ENCODE peak calls at places on chromosomes 16 and 17, in seven cellular contexts. One of them, this sample, is unnamed.

GRCh38 chr16:67917852-67918236 is 13.8 kb downstream of the CTRL start:
- DNase-seq in OCI-LY7: no peak
- DNase-seq in GM23338: no peak
- DNase-seq in HCT116: peak; percentile 45
- DNase-seq in PC-3: peak; percentile 87
- DNase-seq in MM.1S: no peak
- DNase-seq in SK-N-SH: no peak
- DNase-seq in this sample: no peak

GRCh38 chr17:32566303-32566702 is 79.5 kb downstream of the CDK5R1 start:
- DNase-seq in OCI-LY7: no peak
- DNase-seq in GM23338: no peak
- DNase-seq in HCT116: no peak
- DNase-seq in PC-3: no peak
- DNase-seq in MM.1S: no peak
- DNase-seq in SK-N-SH: no peak
- DNase-seq in this sample: no peak

GRCh38 chr16:19153876-19154275 is 14.2 kb upstream of the SYT17 start:
- DNase-seq in OCI-LY7: peak; percentile 54
- DNase-seq in GM23338: peak; percentile 52
- DNase-seq in HCT116: peak; percentile 77
- DNase-seq in PC-3: peak; percentile 62
- DNase-seq in MM.1S: peak; percentile 41
- DNase-seq in SK-N-SH: peak; percentile 33
- DNase-seq in this sample: no peak

GRCh38 chr17:55632893-55633292 is 89.8 kb downstream of the TMEM100 start:
- DNase-seq in OCI-LY7: no peak
- DNase-seq in GM23338: no peak
- DNase-seq in HCT116: no peak
- DNase-seq in PC-3: no peak
- DNase-seq in MM.1S: no peak
- DNase-seq in SK-N-SH: no peak
- DNase-seq in this sample: no peak

GRCh38 chr17:18291718-18292540 is 22.9 kb downstream of the TOP3A start:
- DNase-seq in OCI-LY7: no peak
- DNase-seq in GM23338: no peak
- DNase-seq in HCT116: no peak
- DNase-seq in PC-3: no peak
- DNase-seq in MM.1S: no peak
- DNase-seq in SK-N-SH: no peak
- DNase-seq in this sample: no peak

GRCh38 chr16:73171380-73171779 is 123.5 kb upstream of the ZFHX3 start:
- DNase-seq in OCI-LY7: no peak
- DNase-seq in GM23338: no peak
- DNase-seq in HCT116: no peak
- DNase-seq in PC-3: no peak
- DNase-seq in MM.1S: no peak
- DNase-seq in SK-N-SH: peak; percentile 42
- DNase-seq in this sample: no peak

GRCh38 chr17:20174588-20175265 is 165.6 kb downstream of the SPECC1 start:
- DNase-seq in OCI-LY7: no peak
- DNase-seq in GM23338: no peak
- DNase-seq in HCT116: peak; percentile 18
- DNase-seq in PC-3: peak; percentile 84
- DNase-seq in MM.1S: no peak
- DNase-seq in SK-N-SH: no peak
- DNase-seq in this sample: no peak

GRCh38 chr17:60941028-60941427 is 263.4 kb downstream of the BCAS3 start:
- DNase-seq in OCI-LY7: no peak
- DNase-seq in GM23338: peak; percentile 0
- DNase-seq in HCT116: no peak
- DNase-seq in PC-3: no peak
- DNase-seq in MM.1S: no peak
- DNase-seq in SK-N-SH: no peak
- DNase-seq in this sample: no peak

GRCh38 chr16:88867561-88868246 is 1.2 kb upstream of the PABPN1L start:
- DNase-seq in OCI-LY7: peak; percentile 29
- DNase-seq in GM23338: no peak
- DNase-seq in HCT116: no peak
- DNase-seq in PC-3: no peak
- DNase-seq in MM.1S: no peak
- DNase-seq in SK-N-SH: no peak
- DNase-seq in this sample: no peak

GRCh38 chr17:17830740-17831207 is 6.0 kb downstream of the SREBF1 start:
- DNase-seq in OCI-LY7: no peak
- DNase-seq in GM23338: no peak
- DNase-seq in HCT116: no peak
- DNase-seq in PC-3: no peak
- DNase-seq in MM.1S: no peak
- DNase-seq in SK-N-SH: no peak
- DNase-seq in this sample: no peak

GRCh38 chr17:75754378-75755204 is 10.4 kb downstream of the GALK1 start:
- DNase-seq in OCI-LY7: no peak
- DNase-seq in GM23338: no peak
- DNase-seq in HCT116: no peak
- DNase-seq in PC-3: no peak
- DNase-seq in MM.1S: no peak
- DNase-seq in SK-N-SH: no peak
- DNase-seq in this sample: no peak

DNA sequence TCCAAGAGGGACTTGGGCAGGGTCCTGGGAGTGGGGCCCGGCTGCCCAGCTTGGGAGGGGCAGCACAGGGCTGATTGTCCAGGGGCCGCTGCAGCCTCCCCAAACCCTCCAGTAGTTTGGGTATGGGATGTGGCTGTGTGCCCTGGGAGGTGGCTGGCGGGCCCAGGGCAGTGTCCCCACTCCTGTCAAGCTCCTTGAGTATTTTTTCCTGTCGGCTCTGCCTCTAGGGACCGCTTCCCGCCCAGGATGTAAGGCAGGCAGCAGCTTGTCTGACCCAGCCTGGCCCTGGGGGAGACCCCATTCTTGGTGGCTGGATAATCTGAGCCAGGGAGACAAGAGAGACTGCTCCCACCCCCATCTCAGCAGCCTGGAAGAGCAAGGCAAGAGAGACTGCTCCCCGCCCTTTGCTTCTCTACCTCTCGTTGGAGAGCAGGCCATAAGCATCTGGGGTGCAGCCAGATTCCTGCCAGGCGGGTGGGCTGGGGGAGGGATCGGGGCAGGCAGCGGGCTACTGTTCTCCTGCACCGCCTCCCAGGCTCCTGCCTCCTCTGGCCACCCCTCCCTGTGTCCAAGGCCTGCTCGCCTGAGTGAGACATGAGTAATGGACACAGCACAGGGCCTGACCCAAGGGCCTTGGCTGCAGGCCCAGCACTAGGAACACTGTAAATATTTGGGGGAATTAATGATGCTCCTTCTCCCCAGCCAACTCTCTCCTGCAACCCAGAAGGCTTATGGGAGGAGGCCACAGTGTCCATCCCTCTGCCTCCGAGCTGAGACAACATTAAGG is 18.4 kb upstream of the ITGA3 start:
- DNase-seq in OCI-LY7: no peak
- DNase-seq in GM23338: no peak
- DNase-seq in HCT116: no peak
- DNase-seq in PC-3: peak; percentile 92
- DNase-seq in MM.1S: no peak
- DNase-seq in SK-N-SH: peak; percentile 55
- DNase-seq in this sample: no peak
- TF ChIP-seq EZH2phosphoT487 in OCI-LY7: no peak
- TF ChIP-seq EZH2phosphoT487 in GM23338: no peak
- TF ChIP-seq EZH2phosphoT487 in HCT116: no peak
- TF ChIP-seq EZH2phosphoT487 in PC-3: no peak
- TF ChIP-seq EZH2phosphoT487 in MM.1S: no peak
- TF ChIP-seq EZH2phosphoT487 in SK-N-SH: no peak
- TF ChIP-seq EZH2phosphoT487 in this sample: no peak

DNA sequence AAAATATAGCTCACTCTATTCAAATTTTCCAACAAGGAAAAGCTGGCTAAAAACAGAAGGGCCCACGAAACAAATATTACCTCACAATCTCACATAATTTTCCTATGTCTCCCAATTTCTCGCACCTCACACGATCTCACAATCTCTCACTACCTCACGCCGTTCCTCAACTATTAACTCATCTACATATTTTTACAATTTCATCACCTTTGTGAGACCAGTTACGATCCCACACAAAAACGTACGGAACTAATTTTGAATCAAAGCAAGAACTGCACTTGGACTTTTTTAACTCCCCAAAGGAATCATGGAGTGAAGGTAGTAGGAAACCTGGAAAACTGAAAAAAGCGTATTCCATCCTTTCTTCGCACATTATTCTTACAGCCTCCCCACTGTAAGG is 1.1 kb downstream of the CBX1 start:
- DNase-seq in OCI-LY7: no peak
- DNase-seq in GM23338: no peak
- DNase-seq in HCT116: no peak
- DNase-seq in PC-3: no peak
- DNase-seq in MM.1S: no peak
- DNase-seq in SK-N-SH: no peak
- DNase-seq in this sample: no peak
- TF ChIP-seq EZH2phosphoT487 in OCI-LY7: no peak
- TF ChIP-seq EZH2phosphoT487 in GM23338: no peak
- TF ChIP-seq EZH2phosphoT487 in HCT116: no peak
- TF ChIP-seq EZH2phosphoT487 in PC-3: no peak
- TF ChIP-seq EZH2phosphoT487 in MM.1S: no peak
- TF ChIP-seq EZH2phosphoT487 in SK-N-SH: no peak
- TF ChIP-seq EZH2phosphoT487 in this sample: no peak

GRCh38 chr17:80815151-80815561 is 176.5 kb upstream of the CHMP6 start:
- DNase-seq in OCI-LY7: no peak
- DNase-seq in GM23338: no peak
- DNase-seq in HCT116: no peak
- DNase-seq in PC-3: no peak
- DNase-seq in MM.1S: no peak
- DNase-seq in SK-N-SH: no peak
- DNase-seq in this sample: no peak
- TF ChIP-seq EZH2phosphoT487 in OCI-LY7: no peak
- TF ChIP-seq EZH2phosphoT487 in GM23338: no peak
- TF ChIP-seq EZH2phosphoT487 in HCT116: no peak
- TF ChIP-seq EZH2phosphoT487 in PC-3: no peak
- TF ChIP-seq EZH2phosphoT487 in MM.1S: no peak
- TF ChIP-seq EZH2phosphoT487 in SK-N-SH: no peak
- TF ChIP-seq EZH2phosphoT487 in this sample: no peak

GRCh38 chr16:30457256-30457655 is 11.6 kb upstream of the SEPHS2 start:
- DNase-seq in OCI-LY7: no peak
- DNase-seq in GM23338: no peak
- DNase-seq in HCT116: no peak
- DNase-seq in PC-3: no peak
- DNase-seq in MM.1S: no peak
- DNase-seq in SK-N-SH: no peak
- DNase-seq in this sample: no peak

GRCh38 chr16:30457743-30458560 is 12.3 kb upstream of the SEPHS2 start:
- DNase-seq in OCI-LY7: no peak
- DNase-seq in GM23338: no peak
- DNase-seq in HCT116: no peak
- DNase-seq in PC-3: no peak
- DNase-seq in MM.1S: no peak
- DNase-seq in SK-N-SH: no peak
- DNase-seq in this sample: no peak

GRCh38 chr16:30456302-30456701 is 10.6 kb upstream of the SEPHS2 start:
- DNase-seq in OCI-LY7: no peak
- DNase-seq in GM23338: no peak
- DNase-seq in HCT116: no peak
- DNase-seq in PC-3: no peak
- DNase-seq in MM.1S: no peak
- DNase-seq in SK-N-SH: no peak
- DNase-seq in this sample: no peak

GRCh38 chr16:30459456-30459855 is 13.1 kb upstream of the ITGAL start:
- DNase-seq in OCI-LY7: peak; percentile 41
- DNase-seq in GM23338: no peak
- DNase-seq in HCT116: no peak
- DNase-seq in PC-3: no peak
- DNase-seq in MM.1S: no peak
- DNase-seq in SK-N-SH: no peak
- DNase-seq in this sample: no peak

GRCh38 chr16:30458561-30459394 is 13.1 kb upstream of the SEPHS2 start:
- DNase-seq in OCI-LY7: peak; percentile 84
- DNase-seq in GM23338: no peak
- DNase-seq in HCT116: no peak
- DNase-seq in PC-3: no peak
- DNase-seq in MM.1S: no peak
- DNase-seq in SK-N-SH: no peak
- DNase-seq in this sample: no peak
- TF ChIP-seq EZH2phosphoT487 in OCI-LY7: no peak
- TF ChIP-seq EZH2phosphoT487 in GM23338: no peak
- TF ChIP-seq EZH2phosphoT487 in HCT116: no peak
- TF ChIP-seq EZH2phosphoT487 in PC-3: no peak
- TF ChIP-seq EZH2phosphoT487 in MM.1S: no peak
- TF ChIP-seq EZH2phosphoT487 in SK-N-SH: no peak
- TF ChIP-seq EZH2phosphoT487 in this sample: no peak

GRCh38 chr17:63039899-63040602 is 74.0 kb downstream of the TANC2 start:
- DNase-seq in OCI-LY7: no peak
- DNase-seq in GM23338: no peak
- DNase-seq in HCT116: peak; percentile 37
- DNase-seq in PC-3: peak; percentile 89
- DNase-seq in MM.1S: peak; percentile 81
- DNase-seq in SK-N-SH: no peak
- DNase-seq in this sample: no peak
- TF ChIP-seq EZH2phosphoT487 in OCI-LY7: no peak
- TF ChIP-seq EZH2phosphoT487 in GM23338: no peak
- TF ChIP-seq EZH2phosphoT487 in HCT116: no peak
- TF ChIP-seq EZH2phosphoT487 in PC-3: no peak
- TF ChIP-seq EZH2phosphoT487 in MM.1S: no peak
- TF ChIP-seq EZH2phosphoT487 in SK-N-SH: no peak
- TF ChIP-seq EZH2phosphoT487 in this sample: no peak